ENCODE peak calls at places on chromosomes 3 and 15, in seven cellular contexts. N is GM04503; H is neural crest cell; C is AG09319; A is posterior cingulate gyrus; E is stimulated activated CD4-positive, alpha-beta T cell treated with anti-CD3 and anti-CD28 coated beads, Interleukin-15, amount 100 ng/mL, for 48 hours; X is T1000. O is an unnamed sample.

GRCh38 chr3:195297446-195297845 is 26.5 kb upstream of the XXYLT1 start:
- DNase-seq in N (no peak), H (no peak), C (no peak), A (no peak), E (no peak), X (no peak), O (no peak)

GRCh38 chr3:142888484-142889262 is at the start of gene PCOLCE2:
- DNase-seq in N (no peak), H (peak), C (no peak), A (no peak), E (no peak), X (peak), O (no peak)

GRCh38 chr3:163543558-163544189 is 1534.6 kb downstream of the SI start:
- DNase-seq in N (no peak), H (no peak), C (no peak), A (no peak), E (no peak), X (no peak), O (no peak)

GRCh38 chr3:17686613-17687012 is 55.8 kb downstream of the TBC1D5 start:
- DNase-seq in N (no peak), H (no peak), C (no peak), A (no peak), E (no peak), X (no peak), O (no peak)

GRCh38 chr15:42035362-42035761 is 14.5 kb upstream of the PLA2G4E start:
- DNase-seq in N (no peak), H (no peak), C (no peak), A (no peak), E (no peak), X (no peak), O (no peak)

GRCh38 chr15:84878504-84878903 is 6.0 kb upstream of the SLC28A1 start:
- DNase-seq in N (peak), H (peak), C (peak), A (no peak), E (peak), X (no peak), O (no peak)

GRCh38 chr3:170321326-170322034 is 36.0 kb upstream of the SKIL start:
- DNase-seq in N (no peak), H (no peak), C (no peak), A (no peak), E (no peak), X (no peak), O (no peak)

GRCh38 chr15:60346077-60346476 is 51.7 kb downstream of the ANXA2 start:
- DNase-seq in N (no peak), H (no peak), C (no peak), A (no peak), E (no peak), X (no peak), O (no peak)

GRCh38 chr3:31853580-31853979 is 127.5 kb downstream of the OSBPL10 start:
- DNase-seq in N (no peak), H (no peak), C (no peak), A (no peak), E (no peak), X (no peak), O (no peak)

GRCh38 chr3:183701744-183702143 is 4.1 kb downstream of the YEATS2 start:
- DNase-seq in N (no peak), H (no peak), C (no peak), A (no peak), E (no peak), X (no peak), O (no peak)

GRCh38 chr15:69943637-69944036 is 154.1 kb downstream of the TLE3 start:
- DNase-seq in N (no peak), H (no peak), C (no peak), A (no peak), E (no peak), X (no peak), O (no peak)

GRCh38 chr3:184314363-184314699 is at the start of gene EIF4G1:
- DNase-seq in N (no peak), H (peak), C (peak), A (peak), E (peak), X (peak), O (peak)

O was measured in amniotic stem cell.